ENCODE peak calls at places on chromosome 4, in six cellular contexts. S, V, Q, G, O and K are unnamed samples.

GRCh38 chr4:109576462-109576861 is 16.4 kb downstream of the MCUB start:
- DNase-seq in O (no peak), V (peak), G (peak), S (no peak), Q (no peak), K (no peak)

GRCh38 chr4:41200486-41201017 is 13.8 kb downstream of the APBB2 start:
- DNase-seq in S (no peak), V (no peak), O (no peak), Q (no peak), G (no peak), K (no peak)

GRCh38 chr4:154626793-154627484 is 14.5 kb upstream of the FGG start:
- DNase-seq in G (peak), V (no peak), O (peak), S (peak), Q (peak), K (peak)

GRCh38 chr4:177356191-177356590 is 46.5 kb downstream of the NEIL3 start:
- DNase-seq in G (peak), Q (no peak), O (no peak), V (no peak), S (no peak), K (no peak)

GRCh38 chr4:133865606-133866327 is 335.8 kb downstream of the PABPC4L start:
- DNase-seq in Q (peak), G (peak), S (peak), V (no peak), O (no peak), K (no peak)

GRCh38 chr4:55758081-55758480 is 61.5 kb upstream of the EXOC1L start:
- DNase-seq in G (peak), Q (peak), O (no peak), V (peak), S (no peak), K (no peak)

GRCh38 chr4:88591787-88592599 is at the start of gene HERC3:
- DNase-seq in V (peak), S (peak), G (peak), Q (peak), O (peak), K (peak)

GRCh38 chr4:72864898-72865297 is 204.6 kb downstream of the COX18 start:
- DNase-seq in Q (no peak), G (no peak), S (no peak), V (no peak), O (no peak), K (no peak)

GRCh38 chr4:94577136-94577535 is 125.4 kb downstream of the PDLIM5 start:
- DNase-seq in S (peak), O (no peak), G (peak), V (peak), Q (peak), K (peak)

GRCh38 chr4:139841464-139842195 is 176.0 kb downstream of the MGST2 start:
- DNase-seq in O (no peak), V (peak), G (no peak), Q (no peak), S (no peak), K (no peak)

GRCh38 chr4:17475481-17475880 is 36.4 kb downstream of the QDPR start:
- DNase-seq in S (no peak), V (no peak), O (no peak), G (peak), Q (peak), K (no peak)

GRCh38 chr4:42302348-42302747 is 94.9 kb upstream of the SHISA3 start:
- DNase-seq in G (no peak), Q (no peak), V (no peak), O (no peak), S (no peak), K (no peak)